ENCODE peak calls at places on chromosomes 7 and 10, in four cellular contexts. M is fibroblast of pulmonary artery, G is retinal pigment epithelial cell, C is hepatocyte. N is an unnamed sample.

GRCh38 chr10:132836248-132836831 is 50.4 kb upstream of the NKX6-2 start:
- DNase-seq in M (no peak), G (no peak), C (no peak), N (peak)

GRCh38 chr7:76201732-76202665 is at the start of gene SRRM3:
- DNase-seq in M (peak), G (no peak), C (peak), N (peak)

GRCh38 chr10:19952611-19953010 is 136.4 kb downstream of the PLXDC2 start:
- DNase-seq in M (no peak), G (no peak), C (no peak), N (no peak)

GRCh38 chr7:92108821-92109220 is 25.5 kb downstream of the CYP51A1 start:
- DNase-seq in M (no peak), G (no peak), C (no peak), N (no peak)

GRCh38 chr10:117268258-117268657 is 27.3 kb downstream of the SLC18A2 start:
- DNase-seq in M (no peak), G (no peak), C (no peak), N (no peak)

GRCh38 chr10:69861251-69862240 is 59.8 kb downstream of the COL13A1 start:
- DNase-seq in M (peak), G (peak), C (peak), N (peak)

GRCh38 chr10:85995791-85996190 is 370.8 kb downstream of the GRID1 start:
- DNase-seq in M (peak), G (no peak), C (peak), N (peak)

GRCh38 chr10:59181668-59182067 is 5.2 kb downstream of the PHYHIPL start:
- DNase-seq in M (peak), G (peak), C (peak), N (peak)

GRCh38 chr10:133270773-133271297 is 5.8 kb downstream of the ADAM8 start:
- DNase-seq in M (no peak), G (no peak), C (no peak), N (no peak)

GRCh38 chr10:33126118-33126517 is 168.1 kb upstream of the ITGB1 start:
- DNase-seq in M (peak), G (no peak), C (no peak), N (no peak)
- H3K4me3 ChIP-seq in M (no peak), G (no peak), C (no peak), N (no peak)

GRCh38 chr7:116228241-116228640 is 17.9 kb downstream of the TES start:
- DNase-seq in M (no peak), G (no peak), C (no peak), N (no peak)
- H3K4me3 ChIP-seq in M (no peak), G (no peak), C (no peak), N (no peak)

GRCh38 chr7:121960678-121961461 is 87.9 kb downstream of the PTPRZ1 start:
- DNase-seq in M (peak), G (peak), C (peak), N (no peak)

GRCh38 chr7:121966538-121967332 is 93.8 kb downstream of the PTPRZ1 start:
- DNase-seq in M (no peak), G (no peak), C (no peak), N (no peak)

GRCh38 chr7:121961491-121961890 is 88.5 kb downstream of the PTPRZ1 start:
- DNase-seq in M (no peak), G (no peak), C (no peak), N (no peak)
- H3K4me3 ChIP-seq in M (no peak), G (no peak), C (no peak), N (no peak)

GRCh38 chr7:50267525-50268041 is 36.9 kb upstream of the IKZF1 start:
- DNase-seq in M (no peak), G (no peak), C (no peak), N (no peak)

GRCh38 chr7:50262916-50263690 is 41.4 kb upstream of the IKZF1 start:
- DNase-seq in M (no peak), G (no peak), C (no peak), N (no peak)

GRCh38 chr7:50265968-50266694 is 38.4 kb upstream of the IKZF1 start:
- DNase-seq in M (no peak), G (no peak), C (no peak), N (no peak)

GRCh38 chr7:50266893-50267386 is 37.6 kb upstream of the IKZF1 start:
- DNase-seq in M (no peak), G (no peak), C (no peak), N (no peak)

DNA sequence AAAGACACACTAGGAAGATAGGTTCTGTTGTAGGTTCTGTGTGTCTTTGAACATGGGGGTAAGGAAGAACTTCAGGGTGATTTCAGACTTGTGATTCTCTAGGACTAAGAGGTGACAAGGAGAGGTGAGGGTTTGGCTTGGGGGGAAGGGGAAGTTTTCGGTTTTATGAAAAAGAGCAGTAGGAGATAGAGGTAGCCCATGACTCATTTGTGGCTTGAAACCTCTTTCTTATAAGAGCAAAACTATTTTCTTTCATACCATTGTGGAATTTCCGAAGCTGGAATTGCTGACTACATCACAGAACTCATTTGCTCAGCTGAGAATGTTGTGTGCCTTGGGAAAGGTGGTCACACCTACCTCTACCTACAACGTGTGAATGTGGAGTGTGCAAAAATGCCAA is 39.6 kb upstream of the IKZF1 start:
- DNase-seq in M (no peak), G (no peak), C (no peak), N (no peak)
- H3K4me3 ChIP-seq in M (no peak), G (no peak), C (no peak), N (no peak)

GRCh38 chr10:80472234-80473095 is 18.4 kb downstream of the TSPAN14 start:
- DNase-seq in M (peak), G (no peak), C (no peak), N (no peak)

GRCh38 chr10:80470266-80470665 is 16.2 kb downstream of the TSPAN14 start:
- DNase-seq in M (no peak), G (no peak), C (no peak), N (no peak)

GRCh38 chr10:80473096-80473657 is 19.1 kb downstream of the TSPAN14 start:
- DNase-seq in M (no peak), G (no peak), C (no peak), N (no peak)

GRCh38 chr10:80471009-80471408 is 16.9 kb downstream of the TSPAN14 start:
- DNase-seq in M (no peak), G (no peak), C (no peak), N (no peak)

GRCh38 chr10:80471715-80472233 is 17.7 kb downstream of the TSPAN14 start:
- DNase-seq in M (no peak), G (no peak), C (no peak), N (no peak)
- H3K4me3 ChIP-seq in M (no peak), G (no peak), C (no peak), N (no peak)